ENCODE peak calls at places on chromosomes 2 and 18, in seven cellular contexts. U is stimulated activated CD4-positive, alpha-beta T cell treated with anti-CD3 and anti-CD28 coated beads, Interleukin-4, amount 100 ng/mL, for 48 hours; C is HCT116; Q is erythroblast; D is M059J; T is stimulated activated CD8-positive, alpha-beta memory T cell treated with anti-CD3 and anti-CD28 coated beads, Interleukin-7, amount 100 ng/mL, for 4 hours; A is NCI-H510A treated with DMSO at 0.1 percent for 48 hours. H is an unnamed sample.
A peak's percentile ranks its signal among the peaks of the same experiment; 100 is the strongest.

GRCh38 chr18:23422751-23423418 is 30.2 kb upstream of the RIOK3 start:
- DNase-seq in U (no peak), C (peak; percentile 78), Q (peak; percentile 97), D (peak; percentile 90), T (peak; percentile 16), A (no peak), H (peak; percentile 52)

GRCh38 chr2:128979182-128979581 is 660.5 kb upstream of the HS6ST1 start:
- DNase-seq in U (no peak), C (no peak), Q (no peak), D (no peak), T (no peak), A (no peak), H (no peak)

GRCh38 chr18:58847383-58848071 is 17.1 kb upstream of the ZNF532 start:
- DNase-seq in U (no peak), C (no peak), Q (no peak), D (no peak), T (no peak), A (no peak), H (no peak)

GRCh38 chr2:10417551-10418335 is 30.4 kb downstream of the ODC1 start:
- DNase-seq in U (no peak), C (no peak), Q (no peak), D (no peak), T (no peak), A (no peak), H (no peak)

GRCh38 chr18:10928971-10929373 is 220.4 kb downstream of the PIEZO2 start:
- DNase-seq in U (no peak), C (no peak), Q (no peak), D (peak; percentile 88), T (no peak), A (peak; percentile 27), H (peak; percentile 74)

GRCh38 chr18:58538604-58539386 is 90.1 kb downstream of the ALPK2 start:
- DNase-seq in U (no peak), C (peak; percentile 22), Q (no peak), D (peak; percentile 36), T (no peak), A (no peak), H (no peak)

GRCh38 chr2:105487142-105488069 is 88.6 kb upstream of the FHL2 start:
- DNase-seq in U (no peak), C (no peak), Q (no peak), D (peak; percentile 91), T (no peak), A (no peak), H (no peak)

GRCh38 chr2:32061973-32062861 is 1.1 kb upstream of the SPAST start:
- DNase-seq in U (no peak), C (no peak), Q (peak; percentile 72), D (peak; percentile 66), T (no peak), A (peak; percentile 42), H (no peak)

GRCh38 chr2:141692829-141693228 is 438.0 kb downstream of the LRP1B start:
- DNase-seq in U (no peak), C (no peak), Q (no peak), D (no peak), T (no peak), A (peak; percentile 60), H (no peak)

GRCh38 chr2:60475311-60475830 is 78.1 kb downstream of the BCL11A start:
- DNase-seq in U (no peak), C (no peak), Q (no peak), D (no peak), T (no peak), A (no peak), H (no peak)

GRCh38 chr2:234672498-234673150 is 175.7 kb upstream of the ARL4C start:
- DNase-seq in U (no peak), C (no peak), Q (no peak), D (no peak), T (no peak), A (no peak), H (no peak)

GRCh38 chr2:189096769-189097447 is 82.7 kb downstream of the COL5A2 start:
- DNase-seq in U (no peak), C (peak; percentile 21), Q (no peak), D (peak; percentile 93), T (no peak), A (no peak), H (no peak)

GRCh38 chr2:169827272-169828140 is at the start of gene UBR3:
- DNase-seq in U (peak; percentile 90), C (peak; percentile 76), Q (peak; percentile 94), D (peak; percentile 87), T (peak; percentile 72), A (peak; percentile 98), H (peak; percentile 60)

GRCh38 chr2:199685669-199686068 is 165.3 kb downstream of the FTCDNL1 start:
- DNase-seq in U (no peak), C (no peak), Q (no peak), D (no peak), T (no peak), A (no peak), H (no peak)

GRCh38 chr2:218393750-218394290 is 5.8 kb upstream of the CTDSP1 start:
- DNase-seq in U (no peak), C (no peak), Q (peak; percentile 74), D (no peak), T (no peak), A (no peak), H (no peak)

GRCh38 chr2:174013310-174013751 is 48.2 kb upstream of the SP3 start:
- DNase-seq in U (no peak), C (no peak), Q (no peak), D (no peak), T (no peak), A (no peak), H (no peak)

GRCh38 chr2:177075254-177075653 is 137.3 kb upstream of the HNRNPA3 start:
- DNase-seq in U (no peak), C (no peak), Q (no peak), D (no peak), T (no peak), A (no peak), H (no peak)

GRCh38 chr2:24164416-24164973 is 10.4 kb upstream of the FAM228A start:
- DNase-seq in U (peak; percentile 26), C (peak; percentile 22), Q (peak; percentile 52), D (no peak), T (no peak), A (no peak), H (peak; percentile 29)

GRCh38 chr2:19187323-19188020 is 171.0 kb downstream of the OSR1 start:
- DNase-seq in U (no peak), C (peak; percentile 32), Q (no peak), D (peak; percentile 64), T (no peak), A (no peak), H (no peak)

GRCh38 chr2:115739574-115739973 is 1297.1 kb downstream of the DPP10 start:
- DNase-seq in U (no peak), C (no peak), Q (no peak), D (no peak), T (no peak), A (no peak), H (no peak)

GRCh38 chr18:24530630-24531111 is 70.2 kb downstream of the HRH4 start:
- DNase-seq in U (no peak), C (peak; percentile 42), Q (no peak), D (peak; percentile 93), T (no peak), A (peak; percentile 43), H (no peak)

GRCh38 chr2:55518846-55519167 is 711 bp upstream of the CFAP36 start:
- DNase-seq in U (no peak), C (no peak), Q (peak; percentile 43), D (peak; percentile 41), T (no peak), A (peak; percentile 12), H (no peak)

GRCh38 chr2:1780693-1781092 is 36.4 kb upstream of the PXDN start:
- DNase-seq in U (no peak), C (no peak), Q (no peak), D (no peak), T (no peak), A (no peak), H (no peak)

GRCh38 chr2:227260041-227260440 is 65.0 kb upstream of the MFF start:
- DNase-seq in U (no peak), C (no peak), Q (no peak), D (no peak), T (no peak), A (no peak), H (no peak)

GRCh38 chr2:217695033-217695520 is 307.7 kb downstream of the TNS1 start:
- DNase-seq in U (no peak), C (no peak), Q (no peak), D (peak; percentile 100), T (no peak), A (no peak), H (no peak)

GRCh38 chr2:38509322-38509946 is 93.3 kb downstream of the HNRNPLL start:
- DNase-seq in U (no peak), C (no peak), Q (peak; percentile 33), D (peak; percentile 80), T (no peak), A (no peak), H (no peak)

GRCh38 chr2:128315122-128315828 is 3.4 kb downstream of the HS6ST1 start:
- DNase-seq in U (no peak), C (no peak), Q (no peak), D (no peak), T (no peak), A (no peak), H (no peak)

GRCh38 chr2:105114551-105114950 is 76.7 kb downstream of the MRPS9 start:
- DNase-seq in U (no peak), C (peak; percentile 51), Q (peak; percentile 48), D (peak; percentile 53), T (no peak), A (peak; percentile 78), H (peak; percentile 8)

GRCh38 chr2:132033949-132034348 is 127.8 kb downstream of the ANKRD30BL start:
- DNase-seq in U (no peak), C (no peak), Q (no peak), D (no peak), T (no peak), A (no peak), H (no peak)

GRCh38 chr2:159089543-159089942 is 121.1 kb downstream of the TANC1 start:
- DNase-seq in U (no peak), C (no peak), Q (no peak), D (no peak), T (no peak), A (no peak), H (no peak)

GRCh38 chr2:110126086-110126773 is 10.6 kb upstream of the MALL start:
- DNase-seq in U (no peak), C (no peak), Q (no peak), D (peak; percentile 36), T (no peak), A (peak; percentile 55), H (no peak)

GRCh38 chr2:36670881-36671595 is 25.5 kb upstream of the VIT start:
- DNase-seq in U (no peak), C (no peak), Q (no peak), D (peak; percentile 76), T (no peak), A (no peak), H (no peak)

GRCh38 chr2:32671885-32672519 is 44.2 kb downstream of the TTC27 start:
- DNase-seq in U (no peak), C (no peak), Q (no peak), D (no peak), T (no peak), A (no peak), H (no peak)

GRCh38 chr2:237998530-237998929 is 31.7 kb downstream of the UBE2F start:
- DNase-seq in U (no peak), C (no peak), Q (peak; percentile 33), D (peak; percentile 78), T (peak; percentile 32), A (no peak), H (peak; percentile 57)

GRCh38 chr2:167192833-167193232 is 304.6 kb downstream of the XIRP2 start:
- DNase-seq in U (no peak), C (no peak), Q (no peak), D (peak; percentile 72), T (no peak), A (no peak), H (no peak)

GRCh38 chr2:164625378-164625971 is 4.2 kb upstream of the GRB14 start:
- DNase-seq in U (no peak), C (no peak), Q (no peak), D (peak; percentile 26), T (no peak), A (no peak), H (no peak)

GRCh38 chr2:138877421-138877820 is 97.2 kb upstream of the NXPH2 start:
- DNase-seq in U (no peak), C (no peak), Q (no peak), D (peak; percentile 49), T (no peak), A (no peak), H (no peak)

GRCh38 chr2:27799646-27800010 is 28.1 kb downstream of the MRPL33 start:
- DNase-seq in U (no peak), C (no peak), Q (no peak), D (no peak), T (no peak), A (no peak), H (no peak)